ENCODE peak calls at places on chromosomes 2 and 18, in five cellular contexts. C is GM12878, E is HepG2, K is NT2/D1, B is HEK293T. L is an unnamed sample.

GRCh38 chr2:83233284-83233683 is 1225.8 kb downstream of the SUCLG1 start:
- DNase-seq in C (no peak), E (no peak), K (no peak), B (no peak), L (no peak)

GRCh38 chr2:140353541-140353940 is 1573.4 kb upstream of the NXPH2 start:
- DNase-seq in C (no peak), E (no peak), K (no peak), B (no peak), L (no peak)

GRCh38 chr2:88871336-88871735 is 179.9 kb downstream of the RPIA start:
- DNase-seq in C (no peak), E (no peak), K (no peak), B (no peak), L (no peak)

GRCh38 chr2:1707771-1708351 is 36.5 kb downstream of the PXDN start:
- DNase-seq in C (no peak), E (no peak), K (peak), B (no peak), L (no peak)

GRCh38 chr2:234146087-234146826 is 95.8 kb downstream of the SPP2 start:
- DNase-seq in C (no peak), E (no peak), K (no peak), B (no peak), L (no peak)

GRCh38 chr2:121506621-121507020 is 24.1 kb upstream of the RNU4ATAC start:
- DNase-seq in C (no peak), E (no peak), K (no peak), B (no peak), L (no peak)

GRCh38 chr18:48122816-48123215 is 192.4 kb upstream of the SMAD2 start:
- DNase-seq in C (no peak), E (no peak), K (no peak), B (no peak), L (no peak)

GRCh38 chr18:78727057-78727739 is 252.4 kb upstream of the SALL3 start:
- DNase-seq in C (no peak), E (no peak), K (no peak), B (no peak), L (no peak)

GRCh38 chr2:239130041-239130440 is 270.8 kb downstream of the HDAC4 start:
- DNase-seq in C (no peak), E (no peak), K (no peak), B (no peak), L (no peak)

GRCh38 chr18:74895686-74896085 is 298.0 kb downstream of the ZNF407 start:
- DNase-seq in C (no peak), E (peak), K (no peak), B (no peak), L (no peak)

GRCh38 chr2:30684546-30684945 is 122.7 kb downstream of the CAPN13 start:
- DNase-seq in C (no peak), E (no peak), K (no peak), B (no peak), L (no peak)

GRCh38 chr2:23418490-23418911 is 33.5 kb downstream of the KLHL29 start:
- DNase-seq in C (no peak), E (no peak), K (no peak), B (no peak), L (no peak)

GRCh38 chr2:51013060-51013746 is 18.7 kb downstream of the NRXN1 start:
- DNase-seq in C (no peak), E (peak), K (no peak), B (no peak), L (no peak)

GRCh38 chr2:66813976-66814375 is 379.1 kb downstream of the MEIS1 start:
- DNase-seq in C (no peak), E (no peak), K (no peak), B (no peak), L (no peak)

GRCh38 chr2:174025271-174026121 is 60.3 kb upstream of the SP3 start:
- DNase-seq in C (no peak), E (peak), K (no peak), B (no peak), L (no peak)

GRCh38 chr2:6722574-6722973 is 143.1 kb downstream of the CMPK2 start:
- DNase-seq in C (no peak), E (no peak), K (no peak), B (no peak), L (no peak)

GRCh38 chr18:54233228-54233625 is 8.8 kb upstream of the MBD2 start:
- DNase-seq in C (no peak), E (no peak), K (no peak), B (no peak), L (no peak)

GRCh38 chr2:68336192-68336591 is 16.4 kb upstream of the CNRIP1 start:
- DNase-seq in C (no peak), E (no peak), K (no peak), B (no peak), L (no peak)

GRCh38 chr2:188798159-188798558 is 176.0 kb upstream of the COL3A1 start:
- DNase-seq in C (no peak), E (no peak), K (no peak), B (no peak), L (no peak)

GRCh38 chr18:2653467-2653866 is 2.1 kb upstream of the SMCHD1 start:
- DNase-seq in C (no peak), E (no peak), K (no peak), B (no peak), L (no peak)

GRCh38 chr2:219230201-219230540 is 565 bp downstream of the ANKZF1 start:
- DNase-seq in C (no peak), E (peak), K (no peak), B (peak), L (peak)

GRCh38 chr2:221896505-221897151 is 324.5 kb upstream of the EPHA4 start:
- DNase-seq in C (no peak), E (no peak), K (no peak), B (no peak), L (no peak)

GRCh38 chr2:32067549-32067948 is 4.2 kb downstream of the SPAST start:
- DNase-seq in C (no peak), E (no peak), K (no peak), B (no peak), L (no peak)

GRCh38 chr2:237540823-237541222 is 25.6 kb upstream of the PRLH start:
- DNase-seq in C (no peak), E (no peak), K (no peak), B (no peak), L (no peak)

GRCh38 chr2:149005471-149006077 is 32.9 kb upstream of the LYPD6B start:
- DNase-seq in C (no peak), E (no peak), K (no peak), B (no peak), L (no peak)

GRCh38 chr2:172921538-172922236 is 154.0 kb upstream of the MAP3K20 start:
- DNase-seq in C (no peak), E (no peak), K (peak), B (no peak), L (no peak)

GRCh38 chr18:37487400-37487831 is 78.2 kb downstream of the CELF4 start:
- DNase-seq in C (no peak), E (no peak), K (no peak), B (no peak), L (no peak)

GRCh38 chr2:224442092-224442999 is 40.4 kb upstream of the FAM124B start:
- DNase-seq in C (no peak), E (no peak), K (no peak), B (no peak), L (no peak)

GRCh38 chr18:57649536-57650495 is 28.2 kb upstream of the NARS1 start:
- DNase-seq in C (peak), E (no peak), K (no peak), B (no peak), L (no peak)

GRCh38 chr2:217958206-217958888 is 44.4 kb downstream of the TNS1 start:
- DNase-seq in C (no peak), E (no peak), K (no peak), B (no peak), L (no peak)

GRCh38 chr2:111032721-111033532 is 87.8 kb upstream of the BCL2L11 start:
- DNase-seq in C (no peak), E (peak), K (no peak), B (no peak), L (no peak)

GRCh38 chr2:151289972-151290335 is 486 bp upstream of the NMI start:
- DNase-seq in C (no peak), E (no peak), K (no peak), B (no peak), L (no peak)

GRCh38 chr18:40019797-40020392 is 1935.1 kb upstream of the PIK3C3 start:
- DNase-seq in C (no peak), E (no peak), K (no peak), B (no peak), L (no peak)

GRCh38 chr2:119487434-119488244 is 36.6 kb downstream of the SCTR start:
- DNase-seq in C (peak), E (peak), K (no peak), B (no peak), L (no peak)

GRCh38 chr2:1692342-1692741 is 52.0 kb downstream of the PXDN start:
- DNase-seq in C (no peak), E (no peak), K (no peak), B (no peak), L (no peak)

GRCh38 chr2:11437602-11438001 is 28.4 kb downstream of the E2F6 start:
- DNase-seq in C (no peak), E (no peak), K (no peak), B (no peak), L (no peak)

GRCh38 chr2:129923265-129924141 is 56.0 kb upstream of the RAB6C start:
- DNase-seq in C (no peak), E (peak), K (peak), B (peak), L (peak)
- TF ChIP-seq SUZ12 in C (no peak), E (no peak), K (no peak), B (no peak), L (no peak)

GRCh38 chr18:7618821-7619410 is 51.8 kb downstream of the PTPRM start:
- DNase-seq in C (no peak), E (no peak), K (no peak), B (no peak), L (no peak)
- TF ChIP-seq SUZ12 in C (no peak), E (no peak), K (no peak), B (no peak), L (no peak)

GRCh38 chr18:23503967-23504352 is 649 bp downstream of the RMC1 start:
- DNase-seq in C (no peak), E (no peak), K (no peak), B (no peak), L (no peak)

GRCh38 chr18:23502516-23503037 is 734 bp upstream of the RMC1 start:
- DNase-seq in C (no peak), E (no peak), K (no peak), B (no peak), L (no peak)

GRCh38 chr18:23501626-23502025 is 1.7 kb upstream of the RMC1 start:
- DNase-seq in C (no peak), E (no peak), K (no peak), B (no peak), L (no peak)

GRCh38 chr18:23504720-23505119 is 1.4 kb downstream of the RMC1 start:
- DNase-seq in C (peak), E (no peak), K (no peak), B (no peak), L (no peak)

DNA sequence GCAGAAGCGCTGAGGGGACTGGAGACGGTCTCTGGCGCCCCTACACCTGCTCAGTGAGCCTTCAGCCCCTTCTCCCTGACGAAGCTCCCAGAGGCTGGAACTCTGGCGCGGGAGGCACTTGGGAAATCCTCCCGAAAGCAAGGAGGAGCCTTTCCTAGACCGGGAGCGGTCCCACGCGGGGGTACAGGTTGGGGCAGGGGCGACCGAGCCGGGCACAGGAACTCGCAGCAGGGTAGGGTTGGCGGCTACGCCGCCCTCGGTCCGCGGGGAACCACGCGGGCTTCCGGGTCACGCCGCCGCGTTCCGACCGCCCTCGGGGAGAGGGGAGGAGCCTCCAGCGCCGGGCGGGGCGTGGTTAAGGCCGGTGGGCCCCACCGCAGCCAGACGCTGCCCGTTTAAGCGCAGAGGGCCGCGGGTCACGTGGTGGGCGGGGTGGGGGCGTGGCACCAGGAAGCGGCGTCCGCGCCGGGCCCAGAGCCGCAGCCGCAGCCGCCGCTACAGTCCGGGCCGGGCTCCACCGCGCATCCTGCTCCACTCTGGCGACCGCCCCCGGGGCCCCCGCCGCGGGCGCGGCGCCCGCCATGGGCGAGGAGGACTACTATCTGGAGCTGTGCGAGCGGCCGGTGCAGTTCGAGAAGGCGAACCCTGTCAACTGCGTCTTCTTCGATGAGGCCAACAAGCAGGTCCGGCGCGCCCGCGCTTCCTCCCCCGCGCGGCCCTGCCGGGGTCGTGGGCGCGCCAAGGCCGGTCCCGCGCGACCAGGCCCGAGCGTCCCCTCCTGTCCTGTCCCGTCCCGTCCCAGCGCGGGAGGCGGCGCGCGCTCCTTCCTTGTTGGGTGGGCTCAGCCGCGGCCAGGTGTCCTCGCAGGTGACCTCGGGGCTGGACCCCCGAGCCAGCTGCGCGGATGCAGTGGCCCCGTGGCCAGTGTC is at the start of gene RMC1:
- DNase-seq in C (peak), E (peak), K (peak), B (peak), L (peak)
- TF ChIP-seq SUZ12 in C (no peak), E (no peak), K (no peak), B (no peak), L (no peak)

DNA sequence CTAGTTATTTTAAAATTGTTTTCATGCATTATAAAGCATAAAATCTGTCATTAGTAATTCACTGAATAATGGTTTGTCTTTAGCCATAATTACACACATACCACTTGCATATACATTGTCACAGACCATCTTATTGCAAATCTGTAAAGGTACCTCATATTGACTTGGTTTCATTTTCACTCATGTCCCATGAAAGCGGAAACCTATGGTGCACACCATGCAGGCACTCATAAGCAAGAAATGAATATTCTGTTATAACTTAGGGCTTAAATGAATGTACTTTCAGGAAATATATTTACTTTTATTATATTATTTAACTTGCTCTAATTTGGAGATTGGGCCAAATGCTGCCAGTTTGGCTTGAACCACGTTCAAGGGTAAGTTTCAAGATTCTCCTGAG is 29.2 kb upstream of the STK17B start:
- DNase-seq in C (peak), E (no peak), K (no peak), B (no peak), L (no peak)
- TF ChIP-seq SUZ12 in C (no peak), E (no peak), K (no peak), B (no peak), L (no peak)

L was measured in H1.